ENCODE peak calls at places on chromosomes 16 and 17, in seven cellular contexts. One of them, this sample, is unnamed.

GRCh38 chr16:80519189-80519588 is 21.6 kb upstream of the DYNLRB2 start:
- DNase-seq in AG10803: no peak
- DNase-seq in stimulated activated CD4-positive, alpha-beta T cell treated with anti-CD3 and anti-CD28 coated beads, Interleukin-1b, Interleukin-23, amount 100 ng/mL, for 1 hour: no peak
- DNase-seq in activated T-helper 1 cell treated with anti-CD3 and anti-CD28 coated beads, Interleukin-2, amount 50 U/mL, for 16 hours: no peak
- DNase-seq in ACHN: no peak
- DNase-seq in pancreas: no peak
- DNase-seq in dorsolateral prefrontal cortex: no peak
- DNase-seq in this sample: no peak

GRCh38 chr16:64459821-64460220 is 662.0 kb downstream of the CDH11 start:
- DNase-seq in AG10803: peak
- DNase-seq in stimulated activated CD4-positive, alpha-beta T cell treated with anti-CD3 and anti-CD28 coated beads, Interleukin-1b, Interleukin-23, amount 100 ng/mL, for 1 hour: no peak
- DNase-seq in activated T-helper 1 cell treated with anti-CD3 and anti-CD28 coated beads, Interleukin-2, amount 50 U/mL, for 16 hours: no peak
- DNase-seq in ACHN: no peak
- DNase-seq in pancreas: no peak
- DNase-seq in dorsolateral prefrontal cortex: no peak
- DNase-seq in this sample: peak

GRCh38 chr16:19678804-19679203 is 39.2 kb downstream of the KNOP1 start:
- DNase-seq in AG10803: peak
- DNase-seq in stimulated activated CD4-positive, alpha-beta T cell treated with anti-CD3 and anti-CD28 coated beads, Interleukin-1b, Interleukin-23, amount 100 ng/mL, for 1 hour: no peak
- DNase-seq in activated T-helper 1 cell treated with anti-CD3 and anti-CD28 coated beads, Interleukin-2, amount 50 U/mL, for 16 hours: no peak
- DNase-seq in ACHN: no peak
- DNase-seq in pancreas: no peak
- DNase-seq in dorsolateral prefrontal cortex: no peak
- DNase-seq in this sample: no peak

GRCh38 chr16:79288046-79288445 is 312.5 kb downstream of the MAF start:
- DNase-seq in AG10803: no peak
- DNase-seq in stimulated activated CD4-positive, alpha-beta T cell treated with anti-CD3 and anti-CD28 coated beads, Interleukin-1b, Interleukin-23, amount 100 ng/mL, for 1 hour: no peak
- DNase-seq in activated T-helper 1 cell treated with anti-CD3 and anti-CD28 coated beads, Interleukin-2, amount 50 U/mL, for 16 hours: no peak
- DNase-seq in ACHN: no peak
- DNase-seq in pancreas: no peak
- DNase-seq in dorsolateral prefrontal cortex: no peak
- DNase-seq in this sample: no peak

GRCh38 chr17:15273141-15273793 is 8.1 kb upstream of the PMP22 start:
- DNase-seq in AG10803: peak
- DNase-seq in stimulated activated CD4-positive, alpha-beta T cell treated with anti-CD3 and anti-CD28 coated beads, Interleukin-1b, Interleukin-23, amount 100 ng/mL, for 1 hour: no peak
- DNase-seq in activated T-helper 1 cell treated with anti-CD3 and anti-CD28 coated beads, Interleukin-2, amount 50 U/mL, for 16 hours: no peak
- DNase-seq in ACHN: no peak
- DNase-seq in pancreas: no peak
- DNase-seq in dorsolateral prefrontal cortex: no peak
- DNase-seq in this sample: peak

GRCh38 chr16:23408242-23409201 is 44.5 kb downstream of the COG7 start:
- DNase-seq in AG10803: peak
- DNase-seq in stimulated activated CD4-positive, alpha-beta T cell treated with anti-CD3 and anti-CD28 coated beads, Interleukin-1b, Interleukin-23, amount 100 ng/mL, for 1 hour: no peak
- DNase-seq in activated T-helper 1 cell treated with anti-CD3 and anti-CD28 coated beads, Interleukin-2, amount 50 U/mL, for 16 hours: no peak
- DNase-seq in ACHN: peak
- DNase-seq in pancreas: peak
- DNase-seq in dorsolateral prefrontal cortex: no peak
- DNase-seq in this sample: peak

GRCh38 chr17:74605361-74605760 is 13.3 kb upstream of the CD300LD start:
- DNase-seq in AG10803: peak
- DNase-seq in stimulated activated CD4-positive, alpha-beta T cell treated with anti-CD3 and anti-CD28 coated beads, Interleukin-1b, Interleukin-23, amount 100 ng/mL, for 1 hour: no peak
- DNase-seq in activated T-helper 1 cell treated with anti-CD3 and anti-CD28 coated beads, Interleukin-2, amount 50 U/mL, for 16 hours: no peak
- DNase-seq in ACHN: peak
- DNase-seq in pancreas: no peak
- DNase-seq in dorsolateral prefrontal cortex: no peak
- DNase-seq in this sample: peak

GRCh38 chr16:69073181-69073669 is 32.2 kb upstream of the HAS3 start:
- DNase-seq in AG10803: peak
- DNase-seq in stimulated activated CD4-positive, alpha-beta T cell treated with anti-CD3 and anti-CD28 coated beads, Interleukin-1b, Interleukin-23, amount 100 ng/mL, for 1 hour: no peak
- DNase-seq in activated T-helper 1 cell treated with anti-CD3 and anti-CD28 coated beads, Interleukin-2, amount 50 U/mL, for 16 hours: no peak
- DNase-seq in ACHN: peak
- DNase-seq in pancreas: no peak
- DNase-seq in dorsolateral prefrontal cortex: no peak
- DNase-seq in this sample: peak

GRCh38 chr16:22188595-22189442 is 17.3 kb upstream of the EEF2K start:
- DNase-seq in AG10803: peak
- DNase-seq in stimulated activated CD4-positive, alpha-beta T cell treated with anti-CD3 and anti-CD28 coated beads, Interleukin-1b, Interleukin-23, amount 100 ng/mL, for 1 hour: peak
- DNase-seq in activated T-helper 1 cell treated with anti-CD3 and anti-CD28 coated beads, Interleukin-2, amount 50 U/mL, for 16 hours: peak
- DNase-seq in ACHN: peak
- DNase-seq in pancreas: peak
- DNase-seq in dorsolateral prefrontal cortex: peak
- DNase-seq in this sample: peak

GRCh38 chr17:18332909-18333489 is 17.9 kb downstream of the SMCR8 start:
- DNase-seq in AG10803: peak
- DNase-seq in stimulated activated CD4-positive, alpha-beta T cell treated with anti-CD3 and anti-CD28 coated beads, Interleukin-1b, Interleukin-23, amount 100 ng/mL, for 1 hour: no peak
- DNase-seq in activated T-helper 1 cell treated with anti-CD3 and anti-CD28 coated beads, Interleukin-2, amount 50 U/mL, for 16 hours: no peak
- DNase-seq in ACHN: no peak
- DNase-seq in pancreas: no peak
- DNase-seq in dorsolateral prefrontal cortex: no peak
- DNase-seq in this sample: no peak

GRCh38 chr17:78651551-78651950 is 74.4 kb upstream of the DNAH17 start:
- DNase-seq in AG10803: no peak
- DNase-seq in stimulated activated CD4-positive, alpha-beta T cell treated with anti-CD3 and anti-CD28 coated beads, Interleukin-1b, Interleukin-23, amount 100 ng/mL, for 1 hour: no peak
- DNase-seq in activated T-helper 1 cell treated with anti-CD3 and anti-CD28 coated beads, Interleukin-2, amount 50 U/mL, for 16 hours: no peak
- DNase-seq in ACHN: no peak
- DNase-seq in pancreas: no peak
- DNase-seq in dorsolateral prefrontal cortex: no peak
- DNase-seq in this sample: no peak

GRCh38 chr17:32275060-32276042 is 9.7 kb downstream of the RHBDL3 start:
- DNase-seq in AG10803: peak
- DNase-seq in stimulated activated CD4-positive, alpha-beta T cell treated with anti-CD3 and anti-CD28 coated beads, Interleukin-1b, Interleukin-23, amount 100 ng/mL, for 1 hour: no peak
- DNase-seq in activated T-helper 1 cell treated with anti-CD3 and anti-CD28 coated beads, Interleukin-2, amount 50 U/mL, for 16 hours: no peak
- DNase-seq in ACHN: peak
- DNase-seq in pancreas: no peak
- DNase-seq in dorsolateral prefrontal cortex: no peak
- DNase-seq in this sample: peak

GRCh38 chr16:59601452-59601851 is 867.3 kb upstream of the GOT2 start:
- DNase-seq in AG10803: no peak
- DNase-seq in stimulated activated CD4-positive, alpha-beta T cell treated with anti-CD3 and anti-CD28 coated beads, Interleukin-1b, Interleukin-23, amount 100 ng/mL, for 1 hour: no peak
- DNase-seq in activated T-helper 1 cell treated with anti-CD3 and anti-CD28 coated beads, Interleukin-2, amount 50 U/mL, for 16 hours: no peak
- DNase-seq in ACHN: no peak
- DNase-seq in pancreas: no peak
- DNase-seq in dorsolateral prefrontal cortex: no peak
- DNase-seq in this sample: no peak